ENCODE peak calls at places on chromosomes 13 and 19, in ten cellular contexts. P, E, T, Q, F, Z, A, S, X and W are unnamed samples.

GRCh38 chr19:46493236-46494114 is 2.2 kb downstream of the PNMA8B start:
- DNase-seq in P (peak; percentile 64), E (no peak), T (no peak), Q (no peak), F (no peak), Z (no peak), A (no peak), S (no peak), X (peak; percentile 22), W (no peak)

GRCh38 chr19:40229484-40229883 is 3.0 kb upstream of the CCNP start:
- DNase-seq in P (no peak), E (peak; percentile 12), T (no peak), Q (peak; percentile 68), F (no peak), Z (no peak), A (no peak), S (no peak), X (no peak), W (no peak)

GRCh38 chr13:107847406-107847805 is 367.9 kb downstream of the LIG4 start:
- DNase-seq in P (no peak), E (no peak), T (no peak), Q (no peak), F (no peak), Z (no peak), A (no peak), S (no peak), X (no peak), W (no peak)

GRCh38 chr19:46748325-46749109 is 2.3 kb upstream of the STRN4 start:
- DNase-seq in P (peak; percentile 76), E (peak; percentile 61), T (peak; percentile 90), Q (peak; percentile 69), F (peak; percentile 62), Z (peak; percentile 83), A (no peak), S (no peak), X (peak; percentile 64), W (peak; percentile 67)

GRCh38 chr19:12706332-12706718 is 9.9 kb upstream of the FBXW9 start:
- DNase-seq in P (no peak), E (no peak), T (no peak), Q (no peak), F (no peak), Z (no peak), A (no peak), S (no peak), X (no peak), W (no peak)

GRCh38 chr13:21541980-21542379 is 62.0 kb downstream of the MICU2 start:
- DNase-seq in P (no peak), E (no peak), T (no peak), Q (no peak), F (no peak), Z (no peak), A (no peak), S (no peak), X (no peak), W (no peak)

GRCh38 chr13:73608731-73609485 is 525.3 kb downstream of the KLF12 start:
- DNase-seq in P (no peak), E (no peak), T (no peak), Q (no peak), F (no peak), Z (no peak), A (no peak), S (no peak), X (no peak), W (no peak)

GRCh38 chr19:57437931-57438330 is 2.8 kb downstream of the ZNF749 start:
- DNase-seq in P (no peak), E (peak; percentile 9), T (no peak), Q (no peak), F (no peak), Z (no peak), A (no peak), S (no peak), X (no peak), W (no peak)

GRCh38 chr19:57473646-57474045 is 3.7 kb downstream of the ZNF772 start:
- DNase-seq in P (no peak), E (no peak), T (no peak), Q (peak; percentile 18), F (no peak), Z (no peak), A (no peak), S (no peak), X (no peak), W (no peak)

GRCh38 chr13:51230473-51231105 is 8.4 kb downstream of the FAM124A start:
- DNase-seq in P (no peak), E (peak; percentile 32), T (no peak), Q (peak; percentile 63), F (peak; percentile 60), Z (peak; percentile 77), A (no peak), S (no peak), X (no peak), W (no peak)

GRCh38 chr13:84894749-84895148 is 904.5 kb downstream of the SLITRK6 start:
- DNase-seq in P (peak; percentile 1), E (no peak), T (no peak), Q (no peak), F (no peak), Z (peak; percentile 56), A (no peak), S (no peak), X (no peak), W (no peak)

DNA sequence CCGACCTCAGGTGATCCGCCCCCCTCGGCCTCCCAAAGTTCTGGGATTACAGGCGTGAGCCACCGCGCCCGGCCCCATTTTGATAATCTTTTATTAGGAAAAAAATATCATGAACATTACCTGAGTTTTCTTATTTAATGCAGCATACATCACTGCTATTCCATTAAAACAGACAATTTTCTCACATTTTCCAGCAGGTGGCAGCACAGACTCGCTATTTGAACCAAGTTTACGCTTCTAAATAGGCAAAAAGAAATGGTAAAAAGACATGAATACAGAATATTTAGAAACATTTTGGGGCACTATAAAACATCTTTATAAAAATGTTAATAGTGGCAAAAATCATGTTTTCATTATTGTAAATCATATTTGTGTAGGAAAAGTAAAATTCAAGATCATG is 903.1 kb downstream of the SLITRK6 start:
- DNase-seq in P (peak; percentile 46), E (peak; percentile 49), T (no peak), Q (peak; percentile 65), F (peak; percentile 37), Z (no peak), A (peak; percentile 13), S (peak; percentile 43), X (peak; percentile 35), W (no peak)
- TF ChIP-seq CTCF in P (peak; percentile 63), E (peak; percentile 71), T (no peak), Q (peak; percentile 61), F (peak; percentile 68), Z (peak; percentile 56), A (peak; percentile 68), S (peak; percentile 61), X (peak; percentile 64), W (peak; percentile 33)

DNA sequence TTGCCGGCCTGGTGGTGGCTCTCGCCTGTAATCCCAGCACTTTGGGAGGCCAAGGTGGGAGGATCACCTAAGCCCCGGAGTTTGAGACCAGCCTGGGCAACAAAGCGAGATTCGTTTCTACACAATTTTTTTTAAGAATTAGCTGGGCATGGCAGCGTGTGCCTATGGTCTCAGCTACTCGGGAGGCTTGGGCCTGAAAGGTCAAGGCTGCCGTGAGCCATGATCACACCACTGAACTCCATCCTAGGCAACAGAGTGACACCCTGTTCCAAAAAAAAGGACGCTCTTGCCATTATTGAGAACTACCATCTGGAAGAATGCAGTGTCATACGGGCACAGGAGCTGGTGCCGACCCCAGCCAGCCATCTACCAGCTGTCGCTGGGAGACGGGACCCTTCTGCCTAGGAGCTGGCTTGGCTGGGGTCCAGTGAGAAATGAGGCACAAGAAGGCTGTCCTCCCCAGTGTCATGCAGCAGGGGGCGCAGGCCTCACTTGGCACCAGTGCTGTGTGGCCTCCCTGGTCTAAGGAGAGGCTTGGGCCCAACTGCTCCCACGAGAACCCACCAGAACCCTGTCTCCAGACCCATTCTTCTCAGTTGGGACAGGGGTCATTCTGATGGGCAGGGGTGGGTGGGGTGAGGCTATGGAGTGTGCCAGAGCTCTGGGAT is 12.2 kb upstream of the RELB start:
- DNase-seq in P (peak; percentile 77), E (peak; percentile 59), T (peak; percentile 43), Q (peak; percentile 72), F (peak; percentile 67), Z (peak; percentile 83), A (peak; percentile 21), S (peak; percentile 8), X (peak; percentile 85), W (peak; percentile 48)
- TF ChIP-seq CTCF in P (peak; percentile 73), E (peak; percentile 62), T (no peak), Q (peak; percentile 68), F (peak; percentile 52), Z (peak; percentile 39), A (peak; percentile 55), S (peak; percentile 63), X (peak; percentile 71), W (peak; percentile 57)

GRCh38 chr13:24304620-24305019 is 4.8 kb upstream of the C1QTNF9 start:
- DNase-seq in P (no peak), E (no peak), T (no peak), Q (no peak), F (no peak), Z (no peak), A (no peak), S (peak; percentile 16), X (no peak), W (no peak)
- TF ChIP-seq CTCF in P (no peak), E (no peak), T (no peak), Q (no peak), F (no peak), Z (no peak), A (no peak), S (no peak), X (no peak), W (no peak)

GRCh38 chr19:34274827-34275625 is 20.7 kb downstream of the GARRE1 start:
- DNase-seq in P (no peak), E (peak; percentile 98), T (no peak), Q (peak; percentile 75), F (no peak), Z (no peak), A (peak; percentile 41), S (peak; percentile 72), X (no peak), W (no peak)
- TF ChIP-seq CTCF in P (no peak), E (peak; percentile 49), T (no peak), Q (no peak), F (no peak), Z (no peak), A (no peak), S (peak; percentile 25), X (no peak), W (no peak)

GRCh38 chr13:71218960-71219359 is 648.0 kb downstream of the DACH1 start:
- DNase-seq in P (no peak), E (no peak), T (no peak), Q (no peak), F (no peak), Z (no peak), A (no peak), S (no peak), X (no peak), W (no peak)
- TF ChIP-seq CTCF in P (no peak), E (no peak), T (no peak), Q (no peak), F (peak; percentile 31), Z (no peak), A (no peak), S (no peak), X (peak; percentile 29), W (no peak)